ENCODE peak calls at places on chromosomes 13 and 19, in six cellular contexts. Y is HCT116, T is K562, V is HepG2, B is GM12878, F is H1. K is an unnamed sample.
A peak's percentile ranks its signal among the peaks of the same experiment; 100 is the strongest.

GRCh38 chr13:66926200-66926850 is 303.8 kb downstream of the PCDH9 start:
- DNase-seq in Y (no peak), T (no peak), V (no peak), B (no peak), F (no peak), K (no peak)

GRCh38 chr13:102402292-102402691 is 444 bp upstream of the FGF14 start:
- DNase-seq in Y (no peak), T (no peak), V (no peak), B (no peak), F (peak; percentile 51), K (no peak)

GRCh38 chr13:33139186-33139585 is 123.0 kb downstream of the KL start:
- DNase-seq in Y (no peak), T (no peak), V (no peak), B (no peak), F (no peak), K (no peak)

GRCh38 chr19:18289471-18290066 is 8.1 kb upstream of the JUND start:
- DNase-seq in Y (no peak), T (no peak), V (no peak), B (no peak), F (no peak), K (no peak)

GRCh38 chr19:3387645-3388589 is 21.5 kb downstream of the NFIC start:
- DNase-seq in Y (no peak), T (no peak), V (no peak), B (no peak), F (no peak), K (peak; percentile 68)

GRCh38 chr19:19661675-19662251 is 1.7 kb downstream of the ATP13A1 start:
- DNase-seq in Y (no peak), T (peak; percentile 31), V (peak; percentile 66), B (peak; percentile 93), F (no peak), K (no peak)

GRCh38 chr13:26584713-26585112 is 27.2 kb downstream of the WASF3 start:
- DNase-seq in Y (no peak), T (no peak), V (no peak), B (no peak), F (no peak), K (peak; percentile 96)

GRCh38 chr19:6216996-6217751 is 62.6 kb downstream of the MLLT1 start:
- DNase-seq in Y (no peak), T (peak; percentile 78), V (no peak), B (no peak), F (peak; percentile 17), K (no peak)

GRCh38 chr13:34849406-34849805 is 92.7 kb upstream of the NBEA start:
- DNase-seq in Y (no peak), T (no peak), V (no peak), B (no peak), F (no peak), K (no peak)

GRCh38 chr19:6528544-6529121 is 2.2 kb upstream of the TNFSF9 start:
- DNase-seq in Y (no peak), T (no peak), V (peak; percentile 60), B (no peak), F (no peak), K (no peak)

GRCh38 chr19:19628499-19629134 is 597 bp upstream of the LPAR2 start:
- DNase-seq in Y (peak; percentile 61), T (no peak), V (no peak), B (no peak), F (peak; percentile 73), K (no peak)

GRCh38 chr19:10430505-10431253 is 10.3 kb downstream of the PDE4A start:
- DNase-seq in Y (no peak), T (peak; percentile 88), V (no peak), B (no peak), F (no peak), K (no peak)

GRCh38 chr13:72101768-72102400 is 234.9 kb upstream of the DACH1 start:
- DNase-seq in Y (no peak), T (no peak), V (no peak), B (no peak), F (no peak), K (no peak)

GRCh38 chr19:40598121-40598917 is 2.9 kb upstream of the LTBP4 start:
- DNase-seq in Y (peak; percentile 86), T (peak; percentile 69), V (peak; percentile 63), B (no peak), F (no peak), K (peak; percentile 87)

GRCh38 chr13:37382156-37382555 is 216.4 kb downstream of the POSTN start:
- DNase-seq in Y (no peak), T (no peak), V (no peak), B (no peak), F (no peak), K (no peak)

GRCh38 chr13:45718992-45719391 is 16.9 kb downstream of the CBY2 start:
- DNase-seq in Y (no peak), T (no peak), V (no peak), B (no peak), F (no peak), K (peak; percentile 74)

GRCh38 chr13:112240076-112240475 is 136.1 kb upstream of the SPACA7 start:
- DNase-seq in Y (no peak), T (no peak), V (no peak), B (no peak), F (no peak), K (no peak)

GRCh38 chr19:36081385-36081784 is 26.7 kb downstream of the WDR62 start:
- DNase-seq in Y (no peak), T (no peak), V (no peak), B (no peak), F (no peak), K (no peak)

GRCh38 chr19:34171877-34172660 is at the start of gene LSM14A:
- DNase-seq in Y (peak; percentile 64), T (peak; percentile 95), V (peak; percentile 77), B (peak; percentile 33), F (peak; percentile 61), K (peak; percentile 85)

GRCh38 chr19:42370667-42371066 is 19.4 kb downstream of the CNFN start:
- DNase-seq in Y (no peak), T (no peak), V (no peak), B (no peak), F (no peak), K (peak; percentile 16)

GRCh38 chr19:54231077-54231931 is 8.5 kb upstream of the LILRB3 start:
- DNase-seq in Y (peak; percentile 81), T (peak; percentile 87), V (peak; percentile 80), B (no peak), F (peak; percentile 56), K (peak; percentile 74)

GRCh38 chr13:98300956-98301641 is 124.0 kb upstream of the RNF113B start:
- DNase-seq in Y (no peak), T (no peak), V (peak; percentile 96), B (no peak), F (no peak), K (peak; percentile 46)

GRCh38 chr19:28977826-28978225 is 235.1 kb downstream of the UQCRFS1 start:
- DNase-seq in Y (no peak), T (no peak), V (no peak), B (no peak), F (no peak), K (no peak)

GRCh38 chr19:8305798-8306197 is 2.4 kb downstream of the CD320 start:
- DNase-seq in Y (no peak), T (no peak), V (no peak), B (no peak), F (no peak), K (no peak)

GRCh38 chr19:47863514-47863936 is 4.5 kb downstream of the TPRX2 start:
- DNase-seq in Y (peak; percentile 72), T (peak; percentile 92), V (peak; percentile 61), B (no peak), F (peak; percentile 73), K (peak; percentile 65)
- H3K27ac ChIP-seq in Y (no peak overlapping the region), T (no peak overlapping the region), V (no peak overlapping the region), B (no peak overlapping the region), F (no peak overlapping the region), K (no peak overlapping the region)

DNA sequence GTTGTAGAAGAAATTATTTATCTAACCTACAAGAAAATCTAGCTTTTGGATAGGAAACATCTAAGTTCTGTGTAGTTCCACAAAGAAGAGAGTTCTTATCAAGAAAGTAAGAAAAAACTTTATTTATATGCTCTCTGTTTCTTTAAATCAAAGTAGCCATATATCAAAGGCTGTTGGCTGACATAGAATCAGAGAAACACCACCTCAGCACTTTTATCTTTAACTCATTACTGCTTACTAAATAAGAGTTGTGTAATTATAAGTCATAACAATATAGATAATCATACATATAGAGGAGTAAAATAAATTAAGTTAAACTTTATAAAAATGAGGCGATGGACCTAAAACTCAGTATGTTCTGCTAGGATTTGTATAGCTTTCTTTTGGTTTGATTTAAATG is 570.6 kb downstream of the PCDH17 start:
- DNase-seq in Y (no peak), T (no peak), V (no peak), B (no peak), F (no peak), K (no peak)
- TF ChIP-seq EZH2 in Y (no peak), T (no peak), V (no peak), B (no peak), F (no peak), K (no peak)

GRCh38 chr13:40611635-40612422 is 54.6 kb downstream of the FOXO1 start:
- DNase-seq in Y (no peak), T (no peak), V (no peak), B (no peak), F (no peak), K (no peak)
- TF ChIP-seq MAX in Y (no peak), T (no peak), V (no peak), B (no peak), F (no peak), K (no peak)

DNA sequence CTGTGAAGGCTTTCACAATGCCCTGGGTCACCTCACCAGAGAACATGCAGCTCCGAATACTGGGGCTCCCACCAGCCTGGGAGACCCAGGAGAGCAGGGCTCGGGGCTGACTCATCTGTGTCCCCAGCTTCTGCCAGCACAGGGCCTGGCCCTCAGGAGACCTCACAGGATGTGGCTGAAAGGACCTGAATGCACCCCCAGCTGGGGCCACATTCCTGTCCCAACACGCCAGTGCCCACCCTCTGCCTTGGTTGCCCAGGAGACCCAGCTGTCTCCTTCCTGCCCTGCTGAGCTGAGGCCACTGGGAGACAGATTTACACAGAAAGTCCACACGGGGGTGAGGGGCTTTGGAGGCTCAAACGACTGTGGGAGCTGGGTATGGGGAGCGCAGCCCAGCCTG is 11.9 kb downstream of the BCAT2 start:
- DNase-seq in Y (no peak), T (no peak), V (no peak), B (peak; percentile 25), F (peak; percentile 64), K (peak; percentile 15)
- H3K27ac ChIP-seq in Y (peak overlapping the region; percentile 34), T (no peak overlapping the region), V (no peak overlapping the region), B (no peak overlapping the region), F (peak overlapping the region; percentile 13), K (no peak overlapping the region)

GRCh38 chr19:56161534-56161933 is 14.3 kb upstream of the GALP start:
- DNase-seq in Y (no peak), T (no peak), V (no peak), B (no peak), F (no peak), K (no peak)
- TF ChIP-seq EZH2 in Y (no peak), T (no peak), V (no peak), B (no peak), F (no peak), K (no peak)

GRCh38 chr19:30718728-30719127 is 346.5 kb downstream of the ZNF536 start:
- DNase-seq in Y (no peak), T (no peak), V (no peak), B (no peak), F (no peak), K (no peak)

GRCh38 chr19:30722236-30722635 is 350.1 kb downstream of the ZNF536 start:
- DNase-seq in Y (no peak), T (no peak), V (no peak), B (no peak), F (no peak), K (no peak)

GRCh38 chr19:30719189-30719990 is 347.2 kb downstream of the ZNF536 start:
- DNase-seq in Y (no peak), T (no peak), V (no peak), B (no peak), F (no peak), K (no peak)

GRCh38 chr19:30718014-30718413 is 345.8 kb downstream of the ZNF536 start:
- DNase-seq in Y (no peak), T (no peak), V (no peak), B (no peak), F (no peak), K (no peak)

GRCh38 chr19:30719991-30720329 is 347.8 kb downstream of the ZNF536 start:
- DNase-seq in Y (no peak), T (no peak), V (no peak), B (no peak), F (no peak), K (no peak)
- TF ChIP-seq MAX in Y (no peak), T (no peak), V (no peak), B (no peak), F (no peak), K (no peak)